ENCODE peak calls at places on chromosomes 5 and 9, in nine cellular contexts. One of them, this sample, is unnamed.

GRCh38 chr5:170572453-170572852 is 68.6 kb downstream of the KCNIP1 start:
- DNase-seq in midbrain: no peak
- DNase-seq in IMR-90: no peak
- DNase-seq in cardiac muscle cell: no peak
- DNase-seq in DND-41: no peak
- DNase-seq in hypothalamus: no peak
- DNase-seq in NCI-H2029: no peak
- DNase-seq in NCI-H2081: no peak
- DNase-seq in transverse colon: no peak
- DNase-seq in this sample: no peak

GRCh38 chr5:73433982-73434342 is 14.6 kb downstream of the FOXD1 start:
- DNase-seq in midbrain: no peak
- DNase-seq in IMR-90: peak
- DNase-seq in cardiac muscle cell: no peak
- DNase-seq in DND-41: no peak
- DNase-seq in hypothalamus: no peak
- DNase-seq in NCI-H2029: peak
- DNase-seq in NCI-H2081: no peak
- DNase-seq in transverse colon: no peak
- DNase-seq in this sample: no peak

GRCh38 chr5:139132515-139132914 is 65.7 kb downstream of the SIL1 start:
- DNase-seq in midbrain: no peak
- DNase-seq in IMR-90: no peak
- DNase-seq in cardiac muscle cell: no peak
- DNase-seq in DND-41: no peak
- DNase-seq in hypothalamus: no peak
- DNase-seq in NCI-H2029: no peak
- DNase-seq in NCI-H2081: no peak
- DNase-seq in transverse colon: no peak
- DNase-seq in this sample: no peak

GRCh38 chr5:171390883-171391677 is 3.4 kb downstream of the NPM1 start:
- DNase-seq in midbrain: no peak
- DNase-seq in IMR-90: no peak
- DNase-seq in cardiac muscle cell: no peak
- DNase-seq in DND-41: no peak
- DNase-seq in hypothalamus: no peak
- DNase-seq in NCI-H2029: no peak
- DNase-seq in NCI-H2081: no peak
- DNase-seq in transverse colon: no peak
- DNase-seq in this sample: no peak

GRCh38 chr5:132679717-132680380 is 6.1 kb downstream of the IL4 start:
- DNase-seq in midbrain: no peak
- DNase-seq in IMR-90: no peak
- DNase-seq in cardiac muscle cell: no peak
- DNase-seq in DND-41: no peak
- DNase-seq in hypothalamus: no peak
- DNase-seq in NCI-H2029: no peak
- DNase-seq in NCI-H2081: no peak
- DNase-seq in transverse colon: no peak
- DNase-seq in this sample: no peak

GRCh38 chr5:62306494-62307363 is 723 bp downstream of the KIF2A start:
- DNase-seq in midbrain: peak
- DNase-seq in IMR-90: peak
- DNase-seq in cardiac muscle cell: peak
- DNase-seq in DND-41: peak
- DNase-seq in hypothalamus: peak
- DNase-seq in NCI-H2029: peak
- DNase-seq in NCI-H2081: peak
- DNase-seq in transverse colon: peak
- DNase-seq in this sample: no peak

GRCh38 chr9:90489066-90489465 is 153.6 kb downstream of the DIRAS2 start:
- DNase-seq in midbrain: no peak
- DNase-seq in IMR-90: no peak
- DNase-seq in cardiac muscle cell: no peak
- DNase-seq in DND-41: no peak
- DNase-seq in hypothalamus: no peak
- DNase-seq in NCI-H2029: no peak
- DNase-seq in NCI-H2081: no peak
- DNase-seq in transverse colon: no peak
- DNase-seq in this sample: peak

GRCh38 chr5:177479774-177480173 is 6.3 kb upstream of the DBN1 start:
- DNase-seq in midbrain: no peak
- DNase-seq in IMR-90: peak
- DNase-seq in cardiac muscle cell: peak
- DNase-seq in DND-41: no peak
- DNase-seq in hypothalamus: peak
- DNase-seq in NCI-H2029: peak
- DNase-seq in NCI-H2081: no peak
- DNase-seq in transverse colon: no peak
- DNase-seq in this sample: no peak

GRCh38 chr9:70409800-70410199 is 4.7 kb downstream of the KLF9 start:
- DNase-seq in midbrain: no peak
- DNase-seq in IMR-90: no peak
- DNase-seq in cardiac muscle cell: no peak
- DNase-seq in DND-41: no peak
- DNase-seq in hypothalamus: no peak
- DNase-seq in NCI-H2029: no peak
- DNase-seq in NCI-H2081: no peak
- DNase-seq in transverse colon: no peak
- DNase-seq in this sample: no peak

GRCh38 chr5:151686673-151687378 is at the start of gene SPARC:
- DNase-seq in midbrain: peak
- DNase-seq in IMR-90: peak
- DNase-seq in cardiac muscle cell: peak
- DNase-seq in DND-41: peak
- DNase-seq in hypothalamus: peak
- DNase-seq in NCI-H2029: no peak
- DNase-seq in NCI-H2081: no peak
- DNase-seq in transverse colon: peak
- DNase-seq in this sample: peak

GRCh38 chr9:131043097-131043496 is 34.1 kb downstream of the LAMC3 start:
- DNase-seq in midbrain: no peak
- DNase-seq in IMR-90: no peak
- DNase-seq in cardiac muscle cell: peak
- DNase-seq in DND-41: no peak
- DNase-seq in hypothalamus: no peak
- DNase-seq in NCI-H2029: no peak
- DNase-seq in NCI-H2081: no peak
- DNase-seq in transverse colon: no peak
- DNase-seq in this sample: no peak

GRCh38 chr9:112867275-112867991 is 23.2 kb downstream of the SLC46A2 start:
- DNase-seq in midbrain: no peak
- DNase-seq in IMR-90: peak
- DNase-seq in cardiac muscle cell: peak
- DNase-seq in DND-41: peak
- DNase-seq in hypothalamus: no peak
- DNase-seq in NCI-H2029: no peak
- DNase-seq in NCI-H2081: no peak
- DNase-seq in transverse colon: peak
- DNase-seq in this sample: no peak